ENCODE peak calls at places on chromosome 18, in four cellular contexts. Y, N, V and P are unnamed samples.

GRCh38 chr18:80171190-80171872 is 62.3 kb downstream of the ADNP2 start:
- DNase-seq in Y (peak), N (no peak), V (peak), P (no peak)

GRCh38 chr18:24600076-24600654 is 139.7 kb downstream of the HRH4 start:
- DNase-seq in Y (no peak), N (no peak), V (peak), P (peak)

GRCh38 chr18:32286749-32287148 is 96.9 kb downstream of the MEP1B start:
- DNase-seq in Y (no peak), N (no peak), V (no peak), P (no peak)

GRCh38 chr18:52046842-52047241 is 293.2 kb upstream of the DCC start:
- DNase-seq in Y (no peak), N (no peak), V (no peak), P (peak)

GRCh38 chr18:44742741-44743311 is 62.1 kb downstream of the SETBP1 start:
- DNase-seq in Y (no peak), N (no peak), V (no peak), P (peak)

GRCh38 chr18:48551100-48551499 is 12.3 kb downstream of the CTIF start:
- DNase-seq in Y (no peak), N (no peak), V (no peak), P (no peak)

GRCh38 chr18:11310476-11311086 is 161.2 kb upstream of the PIEZO2 start:
- DNase-seq in Y (peak), N (no peak), V (peak), P (no peak)

GRCh38 chr18:70333757-70334156 is 44.9 kb downstream of the SOCS6 start:
- DNase-seq in Y (no peak), N (no peak), V (peak), P (no peak)

GRCh38 chr18:2304378-2305175 is 266.7 kb downstream of the METTL4 start:
- DNase-seq in Y (no peak), N (no peak), V (peak), P (no peak)

GRCh38 chr18:32086866-32087265 is 4.8 kb upstream of the RNF138 start:
- DNase-seq in Y (no peak), N (no peak), V (peak), P (no peak)

GRCh38 chr18:27715751-27716150 is 461.2 kb downstream of the CDH2 start:
- DNase-seq in Y (no peak), N (no peak), V (peak), P (no peak)

GRCh38 chr18:74796928-74797576 is 199.4 kb downstream of the ZNF407 start:
- DNase-seq in Y (no peak), N (no peak), V (peak), P (no peak)

GRCh38 chr18:48990497-48991298 is 39.9 kb upstream of the SMAD7 start:
- DNase-seq in Y (peak), N (no peak), V (peak), P (no peak)

GRCh38 chr18:63154350-63155152 is 165.0 kb downstream of the BCL2 start:
- DNase-seq in Y (no peak), N (no peak), V (no peak), P (no peak)

GRCh38 chr18:23827681-23828080 is 138.4 kb downstream of the LAMA3 start:
- DNase-seq in Y (no peak), N (no peak), V (no peak), P (no peak)

GRCh38 chr18:58180738-58181353 is 136.8 kb downstream of the NEDD4L start:
- DNase-seq in Y (peak), N (peak), V (peak), P (peak)

GRCh38 chr18:50194623-50195532 is at the start of gene MYO5B:
- DNase-seq in Y (peak), N (peak), V (no peak), P (peak)

GRCh38 chr18:30908381-30908780 is 134.2 kb downstream of the DSC3 start:
- DNase-seq in Y (no peak), N (no peak), V (peak), P (no peak)

GRCh38 chr18:38481576-38481975 is 916.0 kb upstream of the CELF4 start:
- DNase-seq in Y (no peak), N (no peak), V (no peak), P (peak)